ENCODE peak calls at places on chromosomes 3 and 15, in nine cellular contexts. O is activated CD4-positive, alpha-beta T cell treated with anti-CD3 and anti-CD28 coated beads, Interleukin-2, amount 50 U/mL, for 1 hour; C is Daoy; R is amygdala; N is omental fat pad; L is GM03348; M is kidney epithelial cell; I is T-cell; G is RPMI8226. E is an unnamed sample.

GRCh38 chr15:74134387-74135027 is 4.1 kb downstream of the ISLR2 start:
- DNase-seq in O (no peak), C (no peak), R (no peak), N (no peak), L (peak), M (no peak), I (no peak), G (peak), E (no peak)

GRCh38 chr15:33468740-33469139 is 158.0 kb downstream of the RYR3 start:
- DNase-seq in O (no peak), C (no peak), R (no peak), N (no peak), L (no peak), M (no peak), I (no peak), G (no peak), E (no peak)

GRCh38 chr3:81789686-81790085 is 28.2 kb upstream of the GBE1 start:
- DNase-seq in O (no peak), C (no peak), R (no peak), N (no peak), L (no peak), M (no peak), I (no peak), G (peak), E (no peak)

GRCh38 chr3:194736277-194736895 is 50.7 kb downstream of the FAM43A start:
- DNase-seq in O (no peak), C (no peak), R (no peak), N (no peak), L (no peak), M (no peak), I (no peak), G (no peak), E (no peak)

GRCh38 chr3:178705925-178706324 is 169.7 kb downstream of the KCNMB2 start:
- DNase-seq in O (no peak), C (peak), R (no peak), N (no peak), L (no peak), M (no peak), I (no peak), G (no peak), E (no peak)

GRCh38 chr3:38164966-38165721 is at the start of gene OXSR1:
- DNase-seq in O (peak), C (peak), R (peak), N (peak), L (peak), M (peak), I (peak), G (peak), E (peak)

GRCh38 chr3:19029837-19030835 is 118.2 kb upstream of the KCNH8 start:
- DNase-seq in O (no peak), C (no peak), R (no peak), N (no peak), L (no peak), M (no peak), I (no peak), G (no peak), E (no peak)

GRCh38 chr3:195150194-195151118 is 120.5 kb downstream of the XXYLT1 start:
- DNase-seq in O (no peak), C (peak), R (peak), N (no peak), L (no peak), M (no peak), I (peak), G (no peak), E (peak)

GRCh38 chr3:141392018-141392370 is 23.7 kb downstream of the ZBTB38 start:
- DNase-seq in O (no peak), C (no peak), R (no peak), N (no peak), L (no peak), M (no peak), I (no peak), G (no peak), E (no peak)

GRCh38 chr3:48194446-48195071 is 6.3 kb upstream of the CDC25A start:
- DNase-seq in O (peak), C (peak), R (peak), N (peak), L (peak), M (peak), I (no peak), G (peak), E (peak)

GRCh38 chr15:88911766-88912118 is 1.4 kb downstream of the MFGE8 start:
- DNase-seq in O (no peak), C (peak), R (no peak), N (no peak), L (peak), M (no peak), I (no peak), G (no peak), E (peak)

GRCh38 chr3:142226474-142226873 is 1.1 kb upstream of the GK5 start:
- DNase-seq in O (no peak), C (no peak), R (no peak), N (no peak), L (no peak), M (no peak), I (no peak), G (no peak), E (no peak)

GRCh38 chr3:107690522-107691138 is 167.9 kb downstream of the BBX start:
- DNase-seq in O (no peak), C (peak), R (no peak), N (no peak), L (peak), M (no peak), I (no peak), G (peak), E (peak)

GRCh38 chr3:17183951-17184550 is 299.3 kb downstream of the PLCL2 start:
- DNase-seq in O (no peak), C (peak), R (no peak), N (no peak), L (peak), M (peak), I (no peak), G (no peak), E (peak)

GRCh38 chr15:83404143-83404542 is 43.0 kb upstream of the SH3GL3 start:
- DNase-seq in O (no peak), C (no peak), R (no peak), N (no peak), L (no peak), M (no peak), I (no peak), G (no peak), E (no peak)

GRCh38 chr3:25846282-25846681 is 56.4 kb downstream of the OXSM start:
- DNase-seq in O (no peak), C (no peak), R (no peak), N (no peak), L (no peak), M (no peak), I (no peak), G (no peak), E (no peak)

GRCh38 chr15:52078876-52079700 is 33.5 kb downstream of the BCL2L10 start:
- DNase-seq in O (peak), C (peak), R (peak), N (peak), L (peak), M (no peak), I (peak), G (peak), E (peak)

GRCh38 chr3:43043793-43044192 is 62.1 kb downstream of the POMGNT2 start:
- DNase-seq in O (no peak), C (no peak), R (no peak), N (no peak), L (no peak), M (no peak), I (no peak), G (no peak), E (no peak)

GRCh38 chr3:129491794-129492193 is 36.6 kb upstream of the RHO start:
- DNase-seq in O (no peak), C (no peak), R (no peak), N (no peak), L (no peak), M (peak), I (no peak), G (no peak), E (no peak)

GRCh38 chr3:114178770-114179368 is at the start of gene DRD3:
- DNase-seq in O (no peak), C (peak), R (no peak), N (no peak), L (peak), M (peak), I (no peak), G (peak), E (peak)

GRCh38 chr15:60423540-60423939 is 25.8 kb upstream of the ANXA2 start:
- DNase-seq in O (no peak), C (peak), R (no peak), N (no peak), L (peak), M (peak), I (no peak), G (peak), E (peak)

GRCh38 chr15:60548101-60548500 is 69.2 kb upstream of the ICE2 start:
- DNase-seq in O (peak), C (no peak), R (no peak), N (no peak), L (no peak), M (no peak), I (no peak), G (no peak), E (no peak)

GRCh38 chr3:10533731-10534011 is 28.3 kb upstream of the ATP2B2 start:
- DNase-seq in O (no peak), C (no peak), R (no peak), N (no peak), L (no peak), M (no peak), I (no peak), G (no peak), E (no peak)

GRCh38 chr3:115580566-115580965 is 42.7 kb upstream of the GAP43 start:
- DNase-seq in O (no peak), C (peak), R (no peak), N (no peak), L (no peak), M (no peak), I (no peak), G (no peak), E (no peak)

GRCh38 chr3:185225523-185225922 is 28.3 kb downstream of the EHHADH start:
- DNase-seq in O (no peak), C (no peak), R (no peak), N (no peak), L (peak), M (peak), I (no peak), G (no peak), E (peak)

GRCh38 chr3:15102256-15102655 is 3.3 kb upstream of the RBSN start:
- DNase-seq in O (no peak), C (no peak), R (peak), N (no peak), L (no peak), M (no peak), I (no peak), G (peak), E (peak)

GRCh38 chr15:75620776-75621536 is 4.6 kb downstream of the SNUPN start:
- DNase-seq in O (no peak), C (peak), R (no peak), N (peak), L (peak), M (no peak), I (no peak), G (no peak), E (peak)

GRCh38 chr3:42067324-42067723 is 23.8 kb upstream of the TRAK1 start:
- DNase-seq in O (no peak), C (no peak), R (no peak), N (no peak), L (no peak), M (no peak), I (no peak), G (peak), E (peak)

GRCh38 chr3:106168941-106169340 is 300.1 kb upstream of the CBLB start:
- DNase-seq in O (no peak), C (no peak), R (no peak), N (no peak), L (no peak), M (no peak), I (no peak), G (no peak), E (no peak)

GRCh38 chr15:29070471-29071192 is 184.9 kb downstream of the APBA2 start:
- DNase-seq in O (no peak), C (no peak), R (peak), N (no peak), L (no peak), M (no peak), I (no peak), G (no peak), E (no peak)

GRCh38 chr3:67781218-67781617 is 126.8 kb upstream of the SUCLG2 start:
- DNase-seq in O (no peak), C (peak), R (no peak), N (no peak), L (no peak), M (no peak), I (no peak), G (peak), E (no peak)

GRCh38 chr15:83339396-83339795 is 54.9 kb upstream of the BNC1 start:
- DNase-seq in O (no peak), C (no peak), R (no peak), N (no peak), L (no peak), M (no peak), I (no peak), G (no peak), E (no peak)

GRCh38 chr3:85576091-85576690 is 617.4 kb downstream of the CADM2 start:
- DNase-seq in O (peak), C (peak), R (peak), N (no peak), L (peak), M (no peak), I (no peak), G (peak), E (peak)

GRCh38 chr15:87954783-87955182 is 301.8 kb downstream of the NTRK3 start:
- DNase-seq in O (no peak), C (no peak), R (no peak), N (no peak), L (peak), M (no peak), I (no peak), G (no peak), E (no peak)

GRCh38 chr3:112579232-112579631 is 17.4 kb downstream of the SLC35A5 start:
- DNase-seq in O (no peak), C (no peak), R (no peak), N (no peak), L (no peak), M (no peak), I (no peak), G (no peak), E (no peak)

GRCh38 chr3:52244061-52244628 is 1.4 kb upstream of the PPM1M start:
- DNase-seq in O (no peak), C (peak), R (no peak), N (no peak), L (no peak), M (no peak), I (no peak), G (no peak), E (peak)

GRCh38 chr3:61808526-61808925 is 247.2 kb downstream of the PTPRG start:
- DNase-seq in O (no peak), C (peak), R (no peak), N (no peak), L (no peak), M (no peak), I (no peak), G (no peak), E (peak)

GRCh38 chr15:42800731-42801474 is 64.0 kb upstream of the CDAN1 start:
- DNase-seq in O (no peak), C (no peak), R (no peak), N (no peak), L (no peak), M (no peak), I (no peak), G (no peak), E (no peak)